ENCODE peak calls at places on chromosomes 7 and 10, in eight cellular contexts. N is HL-60, B is GM12865, G is bronchial epithelial cell, T is upper lobe of left lung, V is Panc1, X is AG10803, F is fibroblast of lung. O is an unnamed sample.

GRCh38 chr7:128022631-128023532 is 8.4 kb downstream of the LRRC4 start:
- DNase-seq in B (no peak), G (peak; percentile 90), V (no peak), N (no peak), F (peak; percentile 85), X (peak; percentile 81), T (no peak), O (peak; percentile 62)

GRCh38 chr10:9254353-9254752 is 1199.9 kb downstream of the GATA3 start:
- DNase-seq in F (peak; percentile 72), B (no peak), X (peak; percentile 72), T (no peak), V (peak; percentile 7), N (no peak), G (peak; percentile 20), O (peak; percentile 34)

GRCh38 chr7:129348023-129348740 is 86.0 kb upstream of the STRIP2 start:
- DNase-seq in T (no peak), V (no peak), F (no peak), N (no peak), X (no peak), B (no peak), G (no peak), O (no peak)

GRCh38 chr7:100088095-100088620 is 611 bp upstream of the COPS6 start:
- DNase-seq in X (no peak), B (no peak), N (no peak), V (no peak), T (no peak), G (no peak), F (no peak), O (no peak)

GRCh38 chr10:110794808-110795207 is 76.9 kb upstream of the PDCD4 start:
- DNase-seq in F (peak; percentile 6), N (no peak), V (no peak), B (no peak), G (no peak), X (no peak), T (no peak), O (no peak)

GRCh38 chr7:74063223-74063641 is 20.4 kb upstream of the LIMK1 start:
- DNase-seq in F (no peak), X (no peak), V (no peak), T (peak; percentile 88), G (no peak), B (no peak), N (no peak), O (no peak)

GRCh38 chr10:64733980-64734379 is 1212.8 kb downstream of the REEP3 start:
- DNase-seq in F (no peak), B (peak; percentile 21), X (no peak), T (no peak), G (peak; percentile 29), V (peak; percentile 8), N (no peak), O (no peak)

GRCh38 chr7:5766321-5766761 is 15.1 kb downstream of the RNF216 start:
- DNase-seq in B (no peak), F (peak; percentile 88), N (no peak), V (no peak), X (peak; percentile 78), T (no peak), G (peak; percentile 17), O (no peak)

GRCh38 chr10:70974351-70974901 is 86.1 kb upstream of the PCBD1 start:
- DNase-seq in V (no peak), T (no peak), G (peak; percentile 47), B (no peak), N (no peak), X (peak; percentile 15), F (peak; percentile 61), O (no peak)

GRCh38 chr10:48506147-48506917 is 98.5 kb downstream of the ARHGAP22 start:
- DNase-seq in X (peak; percentile 37), N (no peak), G (peak; percentile 48), B (peak; percentile 66), F (peak; percentile 25), T (no peak), V (no peak), O (no peak)

GRCh38 chr7:129375221-129375938 is 58.9 kb upstream of the STRIP2 start:
- DNase-seq in G (no peak), V (no peak), T (no peak), N (no peak), B (no peak), F (no peak), X (no peak), O (no peak)

GRCh38 chr7:46705416-46706255 is 784.6 kb upstream of the IGFBP3 start:
- DNase-seq in T (no peak), F (peak; percentile 68), B (no peak), V (no peak), N (no peak), G (no peak), X (peak; percentile 88), O (peak; percentile 21)

GRCh38 chr7:75617634-75618234 is 121.0 kb downstream of the HIP1 start:
- DNase-seq in N (peak; percentile 100), V (no peak), G (no peak), X (peak; percentile 51), F (peak; percentile 6), T (no peak), B (peak; percentile 70), O (peak; percentile 43)

GRCh38 chr7:107857541-107857912 is 33.5 kb upstream of the DLD start:
- DNase-seq in G (peak; percentile 8), T (no peak), B (no peak), X (peak; percentile 54), F (peak; percentile 81), V (no peak), N (no peak), O (no peak)

GRCh38 chr7:143397710-143398530 is 10.7 kb downstream of the EPHA1 start:
- DNase-seq in V (no peak), F (no peak), N (no peak), B (no peak), X (no peak), G (no peak), T (peak; percentile 60), O (no peak)

GRCh38 chr10:15349133-15349532 is 22.0 kb downstream of the FAM171A1 start:
- DNase-seq in V (no peak), B (no peak), N (no peak), F (no peak), G (no peak), X (no peak), T (no peak), O (no peak)
- H3K4me3 ChIP-seq in V (no peak overlapping the region), B (no peak overlapping the region), N (no peak overlapping the region), F (peak overlapping the region; percentile 52), G (no peak overlapping the region), X (peak overlapping the region; percentile 57), T (no peak overlapping the region), O (no peak overlapping the region)

GRCh38 chr10:46540412-46541016 is 15.9 kb downstream of the GPRIN2 start:
- DNase-seq in X (no peak), V (no peak), F (no peak), G (no peak), T (no peak), B (no peak), N (no peak), O (no peak)

GRCh38 chr10:46539596-46540411 is 16.7 kb downstream of the GPRIN2 start:
- DNase-seq in T (no peak), V (no peak), F (peak; percentile 74), B (no peak), N (no peak), X (no peak), G (no peak), O (no peak)

GRCh38 chr10:46541735-46542566 is 14.5 kb downstream of the GPRIN2 start:
- DNase-seq in B (no peak), G (no peak), T (no peak), X (no peak), F (no peak), V (no peak), N (no peak), O (no peak)

GRCh38 chr10:46542567-46543323 is 13.7 kb downstream of the GPRIN2 start:
- DNase-seq in V (no peak), F (no peak), B (no peak), T (no peak), G (no peak), N (no peak), X (no peak), O (no peak)

DNA sequence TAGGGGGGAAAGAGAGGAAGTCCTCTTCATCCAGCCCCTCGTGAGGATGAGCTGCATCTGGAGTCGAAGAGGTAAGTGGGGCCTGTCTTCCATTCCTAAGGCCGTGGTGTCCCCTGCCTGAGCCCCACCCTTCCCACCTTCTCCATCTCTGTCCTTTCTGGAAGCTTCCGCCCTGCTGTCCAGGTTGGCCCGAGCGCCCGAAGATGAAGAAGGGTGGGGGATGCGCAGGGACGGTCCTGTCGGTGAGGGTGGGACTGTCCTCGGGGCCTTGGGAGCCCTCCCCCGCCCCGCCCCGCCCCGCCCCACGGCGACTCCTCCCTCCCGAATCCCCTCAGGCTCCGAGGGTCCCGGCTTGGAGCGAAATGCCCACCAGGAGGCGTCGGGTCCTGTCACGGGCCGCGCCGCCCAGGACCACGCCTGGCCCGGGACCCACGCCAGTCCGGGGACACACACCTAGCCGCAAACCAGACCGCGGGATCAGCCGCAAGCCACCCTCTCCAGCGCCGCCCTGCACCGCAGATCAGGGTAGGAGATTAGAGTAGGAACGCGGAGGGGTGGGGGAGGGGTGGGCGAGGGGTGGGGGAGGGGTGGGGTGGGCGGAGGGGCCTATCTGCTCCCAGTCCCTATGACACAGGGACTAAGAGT is 15.3 kb downstream of the GPRIN2 start:
- DNase-seq in V (no peak), F (peak; percentile 24), X (peak; percentile 13), N (no peak), T (peak; percentile 89), B (no peak), G (no peak), O (no peak)
- TF ChIP-seq CTCF in V (no peak), F (peak; percentile 20), X (no peak), N (no peak), T (no peak), B (no peak), G (no peak), O (peak; percentile 5)

DNA sequence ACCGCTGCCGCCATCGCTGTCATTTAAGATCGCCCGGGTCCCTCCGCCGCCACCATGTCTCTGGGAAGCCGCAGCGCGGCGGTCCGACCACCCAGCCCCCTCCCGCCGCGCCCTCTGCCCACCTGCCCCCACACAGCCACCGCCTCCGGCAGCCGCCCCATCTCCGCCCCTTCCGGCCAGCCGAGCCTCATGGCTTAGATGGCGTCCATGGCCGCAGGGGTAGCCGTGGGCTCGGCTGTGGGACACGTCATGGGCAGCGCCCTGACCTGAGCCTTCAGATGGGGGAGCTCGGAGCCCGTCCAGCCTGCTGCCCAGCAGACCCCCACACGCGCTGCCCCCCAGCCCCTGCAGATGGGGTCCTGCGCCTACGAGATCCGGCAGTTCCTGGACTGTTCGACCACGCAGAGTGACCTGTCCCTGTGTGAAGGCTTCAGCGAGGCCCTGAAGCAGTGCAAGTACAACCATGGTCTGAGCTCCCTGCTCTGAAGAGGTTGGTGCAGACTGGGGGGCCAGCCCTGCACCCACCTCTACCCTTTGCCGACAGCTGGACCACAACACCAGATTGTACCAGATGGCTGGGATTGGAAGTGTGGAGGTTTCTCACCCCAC is 38.0 kb upstream of the TARP start:
- DNase-seq in V (no peak), X (no peak), T (peak; percentile 89), G (no peak), F (peak; percentile 25), B (no peak), N (no peak), O (no peak)
- H3K4me3 ChIP-seq in V (peak overlapping the region; percentile 48), X (peak overlapping the region; percentile 35), T (peak overlapping the region; percentile 36), G (peak overlapping the region; percentile 29), F (peak overlapping the region; percentile 41), B (peak overlapping the region; percentile 18), N (peak overlapping the region; percentile 64), O (peak overlapping the region; percentile 32)

DNA sequence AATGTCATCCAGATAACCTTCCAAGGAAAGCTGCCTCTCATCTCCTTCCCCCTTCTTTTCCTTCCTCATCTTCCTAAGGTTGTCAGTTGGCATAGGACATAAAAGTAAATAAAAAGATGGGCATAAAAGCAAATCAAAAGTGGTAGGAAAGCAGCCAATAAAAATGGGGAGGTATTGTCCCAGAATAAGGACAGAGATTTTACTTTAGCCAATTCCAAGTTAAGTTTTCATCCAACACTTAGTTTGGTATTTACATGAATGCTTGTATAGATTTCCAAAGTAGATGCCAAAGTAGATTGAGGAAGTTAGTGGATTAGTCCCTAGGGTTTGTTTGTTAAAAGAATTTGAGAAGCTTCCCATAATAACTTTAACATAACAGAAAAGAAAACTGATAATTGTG is 33.7 kb downstream of the HDAC9 start:
- DNase-seq in F (no peak), T (no peak), V (no peak), X (no peak), B (no peak), G (no peak), N (no peak), O (no peak)
- TF ChIP-seq CTCF in F (no peak), T (no peak), V (no peak), X (no peak), B (no peak), G (no peak), N (no peak), O (no peak)